ENCODE peak calls at places on chromosomes 13 and 19, in six cellular contexts. One of them, this sample, is unnamed.

GRCh38 chr13:26679411-26679810 is 81.2 kb downstream of the GPR12 start:
- DNase-seq in activated naive CD4-positive, alpha-beta T cell treated with Interleukin-2 at 50 U/mL for 16 hours: no peak
- DNase-seq in nucleus accumbens: no peak
- DNase-seq in cardiac fibroblast: peak
- DNase-seq in skeletal muscle cell: peak
- DNase-seq in mesendoderm: no peak
- DNase-seq in this sample: peak

GRCh38 chr19:330503-330902 is 14.1 kb downstream of the MIER2 start:
- DNase-seq in activated naive CD4-positive, alpha-beta T cell treated with Interleukin-2 at 50 U/mL for 16 hours: no peak
- DNase-seq in nucleus accumbens: no peak
- DNase-seq in cardiac fibroblast: no peak
- DNase-seq in skeletal muscle cell: no peak
- DNase-seq in mesendoderm: no peak
- DNase-seq in this sample: no peak

GRCh38 chr19:16039545-16039944 is 36.8 kb upstream of the TPM4 start:
- DNase-seq in activated naive CD4-positive, alpha-beta T cell treated with Interleukin-2 at 50 U/mL for 16 hours: no peak
- DNase-seq in nucleus accumbens: no peak
- DNase-seq in cardiac fibroblast: no peak
- DNase-seq in skeletal muscle cell: no peak
- DNase-seq in mesendoderm: no peak
- DNase-seq in this sample: no peak

GRCh38 chr19:34274284-34274826 is 20.0 kb downstream of the GARRE1 start:
- DNase-seq in activated naive CD4-positive, alpha-beta T cell treated with Interleukin-2 at 50 U/mL for 16 hours: no peak
- DNase-seq in nucleus accumbens: no peak
- DNase-seq in cardiac fibroblast: no peak
- DNase-seq in skeletal muscle cell: no peak
- DNase-seq in mesendoderm: no peak
- DNase-seq in this sample: no peak

GRCh38 chr13:36885901-36886300 is 34.1 kb downstream of the SMAD9 start:
- DNase-seq in activated naive CD4-positive, alpha-beta T cell treated with Interleukin-2 at 50 U/mL for 16 hours: no peak
- DNase-seq in nucleus accumbens: no peak
- DNase-seq in cardiac fibroblast: no peak
- DNase-seq in skeletal muscle cell: no peak
- DNase-seq in mesendoderm: peak
- DNase-seq in this sample: no peak

GRCh38 chr13:112738606-112739005 is 48.8 kb downstream of the ATP11A start:
- DNase-seq in activated naive CD4-positive, alpha-beta T cell treated with Interleukin-2 at 50 U/mL for 16 hours: no peak
- DNase-seq in nucleus accumbens: no peak
- DNase-seq in cardiac fibroblast: no peak
- DNase-seq in skeletal muscle cell: no peak
- DNase-seq in mesendoderm: no peak
- DNase-seq in this sample: no peak

GRCh38 chr19:46955114-46955812 is 64.4 kb upstream of the NPAS1 start:
- DNase-seq in activated naive CD4-positive, alpha-beta T cell treated with Interleukin-2 at 50 U/mL for 16 hours: peak
- DNase-seq in nucleus accumbens: no peak
- DNase-seq in cardiac fibroblast: peak
- DNase-seq in skeletal muscle cell: no peak
- DNase-seq in mesendoderm: no peak
- DNase-seq in this sample: no peak

GRCh38 chr13:99375806-99376080 is 68.5 kb upstream of the GPR183 start:
- DNase-seq in activated naive CD4-positive, alpha-beta T cell treated with Interleukin-2 at 50 U/mL for 16 hours: no peak
- DNase-seq in nucleus accumbens: no peak
- DNase-seq in cardiac fibroblast: no peak
- DNase-seq in skeletal muscle cell: no peak
- DNase-seq in mesendoderm: no peak
- DNase-seq in this sample: no peak

GRCh38 chr13:87903568-87903967 is 232.4 kb downstream of the SLITRK5 start:
- DNase-seq in activated naive CD4-positive, alpha-beta T cell treated with Interleukin-2 at 50 U/mL for 16 hours: no peak
- DNase-seq in nucleus accumbens: no peak
- DNase-seq in cardiac fibroblast: no peak
- DNase-seq in skeletal muscle cell: no peak
- DNase-seq in mesendoderm: no peak
- DNase-seq in this sample: no peak

GRCh38 chr19:11382898-11383705 is 1.0 kb downstream of the EPOR start:
- DNase-seq in activated naive CD4-positive, alpha-beta T cell treated with Interleukin-2 at 50 U/mL for 16 hours: peak
- DNase-seq in nucleus accumbens: no peak
- DNase-seq in cardiac fibroblast: peak
- DNase-seq in skeletal muscle cell: no peak
- DNase-seq in mesendoderm: peak
- DNase-seq in this sample: no peak

GRCh38 chr19:1389033-1389940 is 5.6 kb downstream of the NDUFS7 start:
- DNase-seq in activated naive CD4-positive, alpha-beta T cell treated with Interleukin-2 at 50 U/mL for 16 hours: no peak
- DNase-seq in nucleus accumbens: peak
- DNase-seq in cardiac fibroblast: no peak
- DNase-seq in skeletal muscle cell: no peak
- DNase-seq in mesendoderm: no peak
- DNase-seq in this sample: no peak

GRCh38 chr13:44040754-44041100 is 161.0 kb downstream of the LACC1 start:
- DNase-seq in activated naive CD4-positive, alpha-beta T cell treated with Interleukin-2 at 50 U/mL for 16 hours: no peak
- DNase-seq in nucleus accumbens: no peak
- DNase-seq in cardiac fibroblast: peak
- DNase-seq in skeletal muscle cell: no peak
- DNase-seq in mesendoderm: no peak
- DNase-seq in this sample: no peak

GRCh38 chr13:93727301-93728141 is 500.9 kb downstream of the GPC6 start:
- DNase-seq in activated naive CD4-positive, alpha-beta T cell treated with Interleukin-2 at 50 U/mL for 16 hours: no peak
- DNase-seq in nucleus accumbens: no peak
- DNase-seq in cardiac fibroblast: no peak
- DNase-seq in skeletal muscle cell: peak
- DNase-seq in mesendoderm: peak
- DNase-seq in this sample: peak

GRCh38 chr19:18308051-18308947 is 14.6 kb downstream of the LSM4 start:
- DNase-seq in activated naive CD4-positive, alpha-beta T cell treated with Interleukin-2 at 50 U/mL for 16 hours: no peak
- DNase-seq in nucleus accumbens: no peak
- DNase-seq in cardiac fibroblast: no peak
- DNase-seq in skeletal muscle cell: no peak
- DNase-seq in mesendoderm: no peak
- DNase-seq in this sample: no peak